ENCODE peak calls at places on chromosomes 6 and 20, in eight cellular contexts. F is colonic mucosa; O is GM12891; E is GM20000; Z is retina; R is activated CD8-positive, alpha-beta memory T cell treated with anti-CD3 and anti-CD28 coated beads for 1 hour; T is ELF-1; P is EL. H is an unnamed sample.

GRCh38 chr6:42200035-42200434 is 5.3 kb upstream of the GUCA1B start:
- DNase-seq in F (peak), O (no peak), E (no peak), Z (no peak), R (no peak), T (no peak), P (peak), H (no peak)

GRCh38 chr6:68990313-68990712 is 355.2 kb downstream of the ADGRB3 start:
- DNase-seq in F (no peak), O (no peak), E (no peak), Z (no peak), R (no peak), T (no peak), P (no peak), H (no peak)

GRCh38 chr6:30873137-30873640 is 11.1 kb upstream of the DDR1 start:
- DNase-seq in F (no peak), O (no peak), E (no peak), Z (no peak), R (no peak), T (no peak), P (no peak), H (no peak)

GRCh38 chr20:25864326-25864970 is 167.8 kb upstream of the ZNF337 start:
- DNase-seq in F (no peak), O (no peak), E (no peak), Z (peak), R (no peak), T (no peak), P (no peak), H (no peak)

GRCh38 chr20:59328071-59328470 is 27.7 kb downstream of the EDN3 start:
- DNase-seq in F (no peak), O (no peak), E (no peak), Z (no peak), R (no peak), T (no peak), P (no peak), H (no peak)

GRCh38 chr6:33895988-33896387 is 92.2 kb upstream of the MLN start:
- DNase-seq in F (no peak), O (no peak), E (no peak), Z (no peak), R (no peak), T (no peak), P (no peak), H (no peak)

GRCh38 chr20:33211817-33212424 is 5.2 kb upstream of the BPIFA3 start:
- DNase-seq in F (peak), O (peak), E (peak), Z (peak), R (no peak), T (peak), P (peak), H (no peak)

GRCh38 chr6:107228754-107229153 is 113.4 kb upstream of the BEND3 start:
- DNase-seq in F (no peak), O (no peak), E (no peak), Z (no peak), R (no peak), T (no peak), P (no peak), H (no peak)

GRCh38 chr20:50540620-50541605 is 30.7 kb downstream of the PTPN1 start:
- DNase-seq in F (no peak), O (no peak), E (no peak), Z (no peak), R (no peak), T (peak), P (peak), H (no peak)

GRCh38 chr6:1242021-1242420 is 69.9 kb upstream of the FOXQ1 start:
- DNase-seq in F (no peak), O (no peak), E (no peak), Z (no peak), R (no peak), T (no peak), P (no peak), H (no peak)

GRCh38 chr6:15184441-15184861 is 61.4 kb upstream of the JARID2 start:
- DNase-seq in F (no peak), O (peak), E (peak), Z (no peak), R (no peak), T (no peak), P (no peak), H (no peak)

GRCh38 chr20:290081-290831 is at the start of gene C20orf96:
- DNase-seq in F (peak), O (peak), E (peak), Z (peak), R (peak), T (peak), P (peak), H (peak)

GRCh38 chr6:32679501-32679900 is 13.0 kb upstream of the HLA-DQB1 start:
- DNase-seq in F (no peak), O (no peak), E (no peak), Z (no peak), R (no peak), T (no peak), P (no peak), H (no peak)

GRCh38 chr20:10466325-10466724 is 31.2 kb downstream of the SLX4IP start:
- DNase-seq in F (no peak), O (no peak), E (no peak), Z (no peak), R (no peak), T (peak), P (no peak), H (no peak)

GRCh38 chr6:55212147-55212546 is 37.8 kb downstream of the HCRTR2 start:
- DNase-seq in F (no peak), O (no peak), E (no peak), Z (no peak), R (no peak), T (no peak), P (peak), H (no peak)

GRCh38 chr6:110814488-110815259 is 595 bp downstream of the CDK19 start:
- DNase-seq in F (peak), O (peak), E (peak), Z (peak), R (peak), T (no peak), P (peak), H (peak)

GRCh38 chr20:46624941-46625340 is 26.3 kb downstream of the SLC13A3 start:
- DNase-seq in F (no peak), O (no peak), E (no peak), Z (no peak), R (no peak), T (no peak), P (no peak), H (no peak)

H was measured in right cardiac atrium.